ENCODE peak calls at places on chromosomes 5 and 9, in five cellular contexts. Z is heart left ventricle; M is A549; L is CD4-positive, alpha-beta T cell; J is ovary. H is an unnamed sample.

GRCh38 chr9:28212979-28213378 is 639.7 kb upstream of the C9orf72 start:
- DNase-seq in Z (no peak), L (no peak), M (peak; percentile 56), J (no peak), H (no peak)

GRCh38 chr9:106284300-106284699 is 578.7 kb upstream of the ZNF462 start:
- DNase-seq in Z (no peak), J (no peak), M (no peak), L (no peak), H (no peak)

GRCh38 chr5:135034186-135034962 is at the start of gene PITX1:
- DNase-seq in M (peak; percentile 70), Z (no peak), J (peak; percentile 20), L (no peak), H (no peak)

GRCh38 chr9:133044125-133044524 is 13.3 kb downstream of the GTF3C5 start:
- DNase-seq in J (no peak), M (no peak), Z (no peak), L (no peak), H (no peak)

GRCh38 chr9:121274851-121275250 is 6.9 kb downstream of the GSN start:
- DNase-seq in L (no peak), Z (no peak), M (no peak), J (no peak), H (no peak)

GRCh38 chr5:156155638-156156037 is 171.3 kb upstream of the SGCD start:
- DNase-seq in M (peak; percentile 48), J (no peak), L (no peak), Z (no peak), H (no peak)

GRCh38 chr9:4933177-4933576 is 51.9 kb upstream of the JAK2 start:
- DNase-seq in L (no peak), J (peak; percentile 76), Z (peak; percentile 42), M (no peak), H (no peak)

GRCh38 chr5:111603446-111603827 is 91.1 kb upstream of the STARD4 start:
- DNase-seq in Z (no peak), M (no peak), J (no peak), L (no peak), H (no peak)

GRCh38 chr5:57172466-57172961 is 1.3 kb upstream of the GPBP1 start:
- DNase-seq in M (peak; percentile 33), Z (no peak), L (no peak), J (no peak), H (no peak)

GRCh38 chr5:35938518-35939227 is at the start of gene CAPSL:
- DNase-seq in J (no peak), L (no peak), M (peak; percentile 42), Z (no peak), H (no peak)

GRCh38 chr5:107365355-107366109 is 305.2 kb downstream of the EFNA5 start:
- DNase-seq in Z (no peak), J (no peak), L (no peak), M (peak; percentile 79), H (no peak)

GRCh38 chr5:28543699-28544098 is 1505.3 kb upstream of the CDH9 start:
- DNase-seq in M (no peak), L (no peak), J (no peak), Z (no peak), H (no peak)

GRCh38 chr5:73303139-73304079 is 130.4 kb downstream of the TMEM174 start:
- DNase-seq in M (peak; percentile 54), J (no peak), L (no peak), Z (no peak), H (no peak)

GRCh38 chr9:33256236-33256635 is 8.3 kb downstream of the BAG1 start:
- DNase-seq in J (no peak), M (no peak), Z (no peak), L (no peak), H (no peak)

GRCh38 chr5:108797396-108797795 is 49.7 kb downstream of the FER start:
- DNase-seq in J (no peak), L (no peak), Z (no peak), M (no peak), H (no peak)

GRCh38 chr5:108797986-108798385 is 50.3 kb downstream of the FER start:
- DNase-seq in Z (no peak), M (no peak), J (no peak), L (no peak), H (no peak)

GRCh38 chr5:108801301-108801700 is 53.6 kb downstream of the FER start:
- DNase-seq in J (no peak), M (no peak), Z (no peak), L (no peak), H (no peak)

GRCh38 chr5:108798866-108799265 is 51.2 kb downstream of the FER start:
- DNase-seq in Z (no peak), L (no peak), M (no peak), J (no peak), H (no peak)

GRCh38 chr5:108801776-108802175 is 54.1 kb downstream of the FER start:
- DNase-seq in J (no peak), Z (no peak), L (no peak), M (peak; percentile 83), H (no peak)
- H3K27ac ChIP-seq in J (no peak overlapping the region), Z (no peak overlapping the region), L (no peak overlapping the region), M (peak overlapping the region; percentile 73), H (no peak overlapping the region)

GRCh38 chr9:76891279-76891678 is 14.6 kb downstream of the PRUNE2 start:
- DNase-seq in Z (no peak), L (no peak), J (no peak), M (no peak), H (no peak)

GRCh38 chr9:76894198-76894597 is 11.7 kb downstream of the PRUNE2 start:
- DNase-seq in J (no peak), L (no peak), Z (no peak), M (no peak), H (peak; percentile 35)

GRCh38 chr9:76891874-76892273 is 14.0 kb downstream of the PRUNE2 start:
- DNase-seq in M (no peak), L (no peak), J (no peak), Z (no peak), H (no peak)

GRCh38 chr9:76895186-76895585 is 10.7 kb downstream of the PRUNE2 start:
- DNase-seq in M (no peak), L (no peak), Z (no peak), J (no peak), H (no peak)

GRCh38 chr9:76893395-76893932 is 12.4 kb downstream of the PRUNE2 start:
- DNase-seq in L (no peak), M (no peak), J (no peak), Z (no peak), H (peak; percentile 41)
- H3K27ac ChIP-seq in L (no peak overlapping the region), M (no peak overlapping the region), J (no peak overlapping the region), Z (no peak overlapping the region), H (peak overlapping the region; percentile 99)

DNA sequence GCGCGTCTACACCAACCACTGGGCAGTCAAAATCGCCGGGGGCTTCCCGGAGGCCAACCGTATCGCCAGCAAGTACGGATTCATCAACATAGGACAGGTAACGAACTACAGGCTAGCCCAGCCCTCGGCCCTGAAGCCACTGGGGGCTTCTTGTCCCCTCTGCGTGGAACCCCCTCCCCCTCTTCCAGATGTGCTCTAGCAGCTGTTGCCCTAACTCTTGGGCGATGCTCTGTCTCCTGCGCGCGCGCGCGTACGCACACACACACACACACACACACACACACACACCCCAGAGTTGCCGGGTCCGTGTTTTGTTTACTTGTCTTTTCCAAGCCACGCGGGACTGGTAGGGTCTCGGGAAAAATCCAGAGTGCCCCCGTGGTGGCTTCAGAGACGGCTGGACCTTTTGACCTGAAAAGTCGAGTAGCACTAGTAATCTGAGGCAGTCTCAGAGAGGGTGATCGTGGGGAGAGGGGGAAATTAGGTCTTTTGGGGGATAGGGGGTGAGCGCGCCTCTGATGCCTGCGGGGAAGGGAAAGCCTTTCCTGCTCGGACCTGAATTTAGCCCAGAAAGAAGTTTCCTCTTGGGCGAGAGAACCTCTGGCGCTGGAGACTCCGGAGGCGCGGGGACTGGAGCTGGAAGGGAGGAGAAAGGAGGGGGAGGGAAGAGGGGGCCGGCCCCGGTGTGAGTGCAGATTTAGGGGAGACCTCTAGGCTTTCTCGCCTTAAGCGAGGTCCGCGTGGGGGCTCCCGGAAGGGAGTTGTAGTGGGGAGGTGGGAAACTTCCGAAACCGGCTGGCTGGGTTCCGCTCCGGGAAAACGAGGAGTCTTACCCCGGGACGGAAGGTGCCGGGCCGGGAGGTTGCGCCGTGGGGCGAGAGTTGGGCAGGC is 1.0 kb downstream of the PCSK5 start:
- DNase-seq in M (peak; percentile 37), Z (peak; percentile 51), L (peak; percentile 49), J (peak; percentile 66), H (peak; percentile 44)
- H3K27ac ChIP-seq in M (peak overlapping the region; percentile 61), Z (peak overlapping the region; percentile 84), L (no peak overlapping the region), J (peak overlapping the region; percentile 94), H (peak overlapping the region; percentile 18)

GRCh38 chr9:37082214-37082765 is 38.1 kb upstream of the ZCCHC7 start:
- DNase-seq in Z (no peak), L (no peak), M (no peak), J (no peak), H (no peak)
- H3K27ac ChIP-seq in Z (no peak overlapping the region), L (no peak overlapping the region), M (no peak overlapping the region), J (no peak overlapping the region), H (no peak overlapping the region)

DNA sequence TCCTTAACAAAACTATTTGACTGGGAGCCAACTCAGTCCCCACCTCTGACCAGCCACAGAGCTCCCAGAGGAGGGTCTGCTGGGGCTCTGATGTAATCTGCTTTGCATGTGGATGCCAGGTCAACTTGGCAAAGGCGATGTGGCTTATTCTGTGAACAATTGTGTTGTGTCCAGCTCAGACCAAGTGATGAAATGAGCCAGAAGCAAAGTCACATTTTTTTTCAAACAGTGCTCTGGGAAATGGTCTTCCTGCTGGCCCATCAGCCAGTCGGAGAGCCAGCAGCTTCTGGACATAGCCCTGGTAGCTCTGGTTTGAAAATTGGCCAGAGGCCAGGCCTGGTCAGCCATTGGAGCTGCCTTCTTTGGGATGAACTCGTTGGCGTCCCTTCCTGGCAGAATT is 86.5 kb downstream of the ANGPTL2 start:
- DNase-seq in M (no peak), Z (peak; percentile 82), L (no peak), J (peak; percentile 68), H (peak; percentile 36)
- H3K27ac ChIP-seq in M (no peak overlapping the region), Z (peak overlapping the region; percentile 48), L (no peak overlapping the region), J (peak overlapping the region; percentile 4), H (peak overlapping the region; percentile 52)

DNA sequence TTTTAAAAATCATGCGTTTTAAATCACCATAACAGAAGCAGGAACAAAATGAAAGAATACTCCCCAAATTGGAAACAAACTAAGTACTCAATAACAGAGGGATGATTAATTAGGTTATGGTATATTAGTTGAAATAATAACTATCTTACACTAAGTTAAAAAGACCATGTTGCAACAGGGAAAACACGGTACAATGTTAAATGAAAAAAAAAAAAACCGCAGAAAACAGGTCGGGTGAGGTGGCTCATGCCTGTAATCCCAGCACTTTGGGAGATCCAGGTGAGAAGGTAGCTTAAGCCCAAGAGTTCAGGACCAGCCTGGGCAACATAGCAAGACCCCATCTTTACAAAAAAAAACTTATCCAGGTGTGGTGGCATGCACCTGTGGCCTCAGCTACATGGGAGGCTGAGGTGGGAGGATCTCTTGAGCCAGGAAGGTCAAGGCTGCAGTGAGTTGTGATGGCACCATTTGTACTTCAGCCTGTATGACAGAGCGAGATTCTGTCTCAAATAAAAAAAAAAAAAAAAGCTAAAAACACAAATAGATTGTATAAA is 2.4 kb upstream of the PTPN3 start:
- DNase-seq in L (no peak), Z (no peak), M (no peak), J (no peak), H (no peak)
- H3K27ac ChIP-seq in L (no peak overlapping the region), Z (no peak overlapping the region), M (peak overlapping the region; percentile 61), J (no peak overlapping the region), H (no peak overlapping the region)

H was measured in caudate nucleus.